ENCODE peak calls at places on chromosomes 7 and 10, in ten cellular contexts. D is neuronal stem cell; L is HCT116; Y is gastrocnemius medialis; A is effector memory CD4-positive, alpha-beta T cell; X is prostate gland; J is PC-3; U is mucosa of descending colon; V is AG04450; E is NT2/D1. H is an unnamed sample.

GRCh38 chr7:77253151-77253550 is 53.5 kb upstream of the FGL2 start:
- DNase-seq in L (no peak), V (no peak), X (no peak), U (no peak), A (no peak), Y (no peak), D (no peak), E (no peak), J (no peak), H (no peak)

GRCh38 chr7:86972072-86972471 is 87.4 kb downstream of the ELAPOR2 start:
- DNase-seq in J (no peak), A (no peak), D (peak; percentile 29), X (no peak), E (no peak), V (no peak), L (no peak), U (no peak), Y (no peak), H (no peak)

GRCh38 chr7:151104411-151105235 is 18.3 kb downstream of the AGAP3 start:
- DNase-seq in U (no peak), X (no peak), A (no peak), J (no peak), Y (no peak), E (no peak), D (no peak), V (no peak), L (no peak), H (no peak)

GRCh38 chr7:28135296-28135695 is 45.3 kb downstream of the JAZF1 start:
- DNase-seq in J (no peak), X (no peak), U (no peak), D (no peak), E (no peak), A (no peak), L (no peak), V (no peak), Y (no peak), H (no peak)

GRCh38 chr10:29658984-29659769 is 24.4 kb upstream of the SVIL start:
- DNase-seq in X (peak; percentile 53), V (peak; percentile 97), E (peak; percentile 38), A (peak; percentile 68), Y (no peak), U (no peak), L (peak; percentile 97), J (peak; percentile 95), D (no peak), H (no peak)

GRCh38 chr7:124162667-124163066 is 129.8 kb upstream of the TMEM229A start:
- DNase-seq in J (peak; percentile 48), U (no peak), V (no peak), D (no peak), E (no peak), L (no peak), Y (no peak), A (no peak), X (no peak), H (no peak)

GRCh38 chr7:2011266-2012043 is 221.3 kb downstream of the MAD1L1 start:
- DNase-seq in A (no peak), L (no peak), V (no peak), D (no peak), E (no peak), U (peak; percentile 42), J (no peak), X (no peak), Y (no peak), H (no peak)

GRCh38 chr7:5597772-5598171 is 174.1 kb upstream of the TNRC18 start:
- DNase-seq in D (no peak), U (no peak), X (no peak), A (no peak), J (no peak), E (no peak), L (no peak), V (no peak), Y (no peak), H (no peak)

GRCh38 chr10:58064714-58065528 is 202.8 kb downstream of the IPMK start:
- DNase-seq in V (peak; percentile 10), J (peak; percentile 92), U (no peak), L (peak; percentile 19), A (no peak), D (peak; percentile 61), E (peak; percentile 48), Y (no peak), X (no peak), H (no peak)

GRCh38 chr7:18927134-18927533 is 190.3 kb downstream of the TWIST1 start:
- DNase-seq in V (peak; percentile 18), L (no peak), Y (no peak), E (no peak), X (no peak), J (no peak), U (no peak), A (no peak), D (no peak), H (no peak)

GRCh38 chr7:909358-910329 is 33.3 kb downstream of the GET4 start:
- DNase-seq in J (peak; percentile 23), V (no peak), D (peak; percentile 15), Y (peak; percentile 45), U (peak; percentile 89), L (no peak), X (no peak), A (no peak), E (no peak), H (peak; percentile 54)

GRCh38 chr10:68132391-68132790 is 23.1 kb downstream of the MYPN start:
- DNase-seq in Y (no peak), L (no peak), J (no peak), E (no peak), A (no peak), X (no peak), D (no peak), U (no peak), V (no peak), H (no peak)
- H3K9me3 ChIP-seq in Y (no peaks in the 10 kb centered on the region), L (no peaks in the 10 kb centered on the region), J (no peaks in the 10 kb centered on the region), E (no peaks in the 10 kb centered on the region), A (no peaks in the 10 kb centered on the region), X (no peaks in the 10 kb centered on the region), D (no peaks in the 10 kb centered on the region), U (no peaks in the 10 kb centered on the region), V (no peaks in the 10 kb centered on the region), H (no peaks in the 10 kb centered on the region)

DNA sequence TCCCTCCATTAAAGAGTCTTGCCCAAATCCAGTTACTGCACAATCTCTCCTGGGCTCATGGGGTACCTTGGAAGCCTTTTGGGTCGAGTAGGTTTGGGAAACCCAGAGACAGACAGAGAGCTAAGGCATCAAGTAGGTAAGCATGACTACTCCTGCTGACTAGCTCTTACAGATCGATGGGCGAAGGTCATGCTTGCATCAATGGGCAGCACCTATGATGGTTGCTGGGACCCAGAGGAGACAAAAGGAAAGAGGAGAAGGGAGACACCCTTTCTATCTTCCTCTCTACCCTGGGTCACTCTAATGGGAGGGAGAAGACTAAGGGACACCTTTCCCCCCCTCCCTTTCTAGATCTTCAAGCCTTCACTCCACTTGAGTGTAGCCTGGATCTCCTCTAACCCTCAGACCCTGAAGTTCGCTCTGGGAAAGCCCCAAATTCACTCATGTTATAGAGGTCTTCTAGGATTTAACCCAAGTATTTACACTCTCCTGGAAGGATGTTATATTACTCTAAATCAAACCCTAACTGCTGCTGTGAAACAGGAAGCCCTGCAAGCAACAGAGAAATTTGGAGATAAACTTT is 31.6 kb upstream of the ZNF746 start:
- DNase-seq in Y (no peak), E (no peak), D (no peak), A (no peak), J (no peak), L (peak; percentile 36), U (no peak), V (no peak), X (no peak), H (no peak)
- H3K9me3 ChIP-seq in Y (no peaks in the 10 kb centered on the region), E (peaks cover 62% of the 10 kb centered on the region), D (peaks cover 44% of the 10 kb centered on the region), A (peaks cover 21% of the 10 kb centered on the region), J (peaks cover 35% of the 10 kb centered on the region), L (peaks cover 28% of the 10 kb centered on the region), U (peaks cover 80% of the 10 kb centered on the region), V (peaks cover 37% of the 10 kb centered on the region), X (no peaks in the 10 kb centered on the region), H (peaks cover 92% of the 10 kb centered on the region)

GRCh38 chr7:157820796-157821195 is 484.0 kb downstream of the DNAJB6 start:
- DNase-seq in E (no peak), V (no peak), U (no peak), X (no peak), A (no peak), J (no peak), D (no peak), Y (no peak), L (no peak), H (no peak)

GRCh38 chr7:157824011-157824818 is 487.4 kb downstream of the DNAJB6 start:
- DNase-seq in L (no peak), E (no peak), V (no peak), X (no peak), U (no peak), D (no peak), Y (no peak), A (no peak), J (no peak), H (no peak)

GRCh38 chr7:157824819-157825121 is 488.0 kb downstream of the DNAJB6 start:
- DNase-seq in D (no peak), Y (no peak), U (no peak), A (no peak), V (no peak), J (no peak), L (no peak), E (no peak), X (no peak), H (no peak)

GRCh38 chr7:157822688-157823031 is 485.9 kb downstream of the DNAJB6 start:
- DNase-seq in D (no peak), Y (no peak), E (no peak), J (no peak), V (no peak), L (no peak), U (no peak), X (no peak), A (no peak), H (no peak)

GRCh38 chr7:157821959-157822687 is 485.3 kb downstream of the DNAJB6 start:
- DNase-seq in A (no peak), L (no peak), J (no peak), D (no peak), X (no peak), Y (no peak), U (no peak), E (no peak), V (no peak), H (no peak)
- H3K9me3 ChIP-seq in A (no peaks in the 10 kb centered on the region), L (no peaks in the 10 kb centered on the region), J (no peaks in the 10 kb centered on the region), D (no peaks in the 10 kb centered on the region), X (no peaks in the 10 kb centered on the region), Y (no peaks in the 10 kb centered on the region), U (no peaks in the 10 kb centered on the region), E (no peaks in the 10 kb centered on the region), V (peaks cover 72% of the 10 kb centered on the region), H (no peaks in the 10 kb centered on the region)

DNA sequence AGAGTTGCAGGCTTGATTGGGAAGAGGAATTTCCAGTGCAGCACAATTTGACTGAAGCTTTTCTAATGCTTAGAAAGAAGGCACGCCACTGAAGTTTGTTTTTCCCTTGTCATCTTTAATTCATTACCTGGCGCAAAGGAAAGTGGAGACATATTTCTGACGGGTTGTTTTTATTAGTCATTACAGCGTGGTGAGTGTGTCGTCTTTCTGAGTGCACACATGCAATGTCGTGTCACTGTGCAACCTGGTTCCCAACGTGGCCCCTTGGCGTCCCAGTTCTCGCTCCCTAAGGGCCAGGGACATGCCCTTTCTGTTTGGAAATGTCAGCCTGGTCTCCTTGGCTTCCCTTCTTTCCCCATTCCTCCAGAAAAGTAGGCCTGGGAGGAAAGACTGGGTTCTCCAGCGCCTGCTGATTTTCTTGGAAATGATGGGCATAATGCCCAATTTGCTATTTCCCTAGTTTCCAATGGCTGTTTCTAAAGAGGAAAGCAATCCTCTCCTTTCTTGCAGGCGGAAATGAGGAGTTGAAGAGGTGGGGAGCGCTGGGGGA is 250.0 kb downstream of the ARHGAP12 start:
- DNase-seq in A (no peak), L (no peak), V (no peak), E (no peak), U (no peak), X (no peak), J (no peak), D (no peak), Y (no peak), H (no peak)
- H3K9me3 ChIP-seq in A (no peaks in the 10 kb centered on the region), L (peaks cover 12% of the 10 kb centered on the region), V (peaks cover 8% of the 10 kb centered on the region), E (peaks cover 39% of the 10 kb centered on the region), U (peaks cover 18% of the 10 kb centered on the region), X (no peaks in the 10 kb centered on the region), J (peaks cover 4% of the 10 kb centered on the region), D (peaks cover 24% of the 10 kb centered on the region), Y (peaks cover 2% of the 10 kb centered on the region), H (no peaks in the 10 kb centered on the region)

H was measured in tibial nerve.